ENCODE peak calls at places on chromosomes 3 and 15, in five cellular contexts. P is psoas muscle, X is foreskin keratinocyte, A is fibroblast of lung, H is H9. Q is an unnamed sample.

GRCh38 chr15:62850318-62850717 is 192.2 kb upstream of the TPM1 start:
- DNase-seq in P (no peak), X (no peak), A (no peak), H (no peak), Q (no peak)

GRCh38 chr15:66089049-66089448 is 164.5 kb downstream of the MEGF11 start:
- DNase-seq in P (peak; percentile 64), X (no peak), A (no peak), H (no peak), Q (no peak)

GRCh38 chr3:184357248-184358139 is 3.9 kb downstream of the CLCN2 start:
- DNase-seq in P (no peak), X (no peak), A (no peak), H (peak; percentile 21), Q (no peak)

GRCh38 chr3:196739671-196740475 is at the start of gene PAK2:
- DNase-seq in P (peak; percentile 96), X (peak; percentile 58), A (peak; percentile 85), H (peak; percentile 90), Q (no peak)

GRCh38 chr3:159804726-159805410 is 183.8 kb upstream of the IL12A start:
- DNase-seq in P (peak; percentile 52), X (no peak), A (peak; percentile 87), H (peak; percentile 82), Q (no peak)

GRCh38 chr3:100900671-100901070 is 92.5 kb downstream of the ABI3BP start:
- DNase-seq in P (no peak), X (no peak), A (peak; percentile 14), H (no peak), Q (no peak)

GRCh38 chr3:116741462-116741861 is 31.9 kb downstream of the TUSC7 start:
- DNase-seq in P (no peak), X (no peak), A (no peak), H (no peak), Q (no peak)

GRCh38 chr15:25790003-25790660 is 73.0 kb downstream of the ATP10A start:
- DNase-seq in P (no peak), X (no peak), A (peak; percentile 89), H (no peak), Q (no peak)

GRCh38 chr15:25235391-25235790 is 203.4 kb downstream of the UBE3A start:
- DNase-seq in P (peak; percentile 22), X (no peak), A (no peak), H (no peak), Q (no peak)

GRCh38 chr3:172140499-172141391 is 101.4 kb downstream of the FNDC3B start:
- DNase-seq in P (no peak), X (peak; percentile 91), A (peak; percentile 98), H (no peak), Q (peak; percentile 93)

GRCh38 chr3:123338021-123338619 is 110.8 kb downstream of the ADCY5 start:
- DNase-seq in P (peak; percentile 24), X (no peak), A (no peak), H (no peak), Q (no peak)

GRCh38 chr15:44501768-44502366 is 35.1 kb upstream of the EIF3J start:
- DNase-seq in P (no peak), X (peak; percentile 16), A (peak; percentile 51), H (no peak), Q (no peak)

GRCh38 chr15:53978248-53978906 is at the start of gene UNC13C:
- DNase-seq in P (peak; percentile 75), X (no peak), A (no peak), H (peak; percentile 71), Q (no peak)

GRCh38 chr3:188164248-188164687 is 10.3 kb downstream of the LPP start:
- DNase-seq in P (no peak), X (no peak), A (no peak), H (no peak), Q (peak; percentile 58)

GRCh38 chr3:67863869-67864268 is 209.5 kb upstream of the SUCLG2 start:
- DNase-seq in P (no peak), X (no peak), A (no peak), H (peak; percentile 30), Q (no peak)

GRCh38 chr15:26318689-26319088 is 454.2 kb downstream of the GABRB3 start:
- DNase-seq in P (no peak), X (no peak), A (no peak), H (no peak), Q (no peak)

GRCh38 chr3:128316456-128316855 is 150.2 kb downstream of the DNAJB8 start:
- DNase-seq in P (no peak), X (no peak), A (no peak), H (peak; percentile 17), Q (no peak)

GRCh38 chr15:79738198-79738597 is 158.6 kb downstream of the MTHFS start:
- DNase-seq in P (no peak), X (no peak), A (no peak), H (no peak), Q (no peak)

GRCh38 chr15:40190591-40190990 is 29.7 kb downstream of the BUB1B start:
- DNase-seq in P (no peak), X (peak; percentile 28), A (peak; percentile 75), H (no peak), Q (peak; percentile 3)

GRCh38 chr3:106533097-106533496 is 664.3 kb upstream of the CBLB start:
- DNase-seq in P (no peak), X (no peak), A (no peak), H (no peak), Q (no peak)

GRCh38 chr3:15873415-15873814 is 75.6 kb upstream of the ANKRD28 start:
- DNase-seq in P (no peak), X (no peak), A (no peak), H (no peak), Q (no peak)

GRCh38 chr15:23588268-23588667 is 22.8 kb downstream of the MKRN3 start:
- DNase-seq in P (no peak), X (no peak), A (no peak), H (no peak), Q (no peak)

GRCh38 chr15:85755942-85756341 is 38.8 kb downstream of the KLHL25 start:
- DNase-seq in P (no peak), X (no peak), A (no peak), H (no peak), Q (no peak)

GRCh38 chr15:85504739-85505676 is 124.6 kb downstream of the AKAP13 start:
- DNase-seq in P (no peak), X (no peak), A (peak; percentile 58), H (no peak), Q (no peak)

GRCh38 chr3:43733459-43734384 is 43.0 kb downstream of the ABHD5 start:
- DNase-seq in P (no peak), X (no peak), A (peak; percentile 93), H (peak; percentile 56), Q (no peak)

GRCh38 chr3:105093371-105093770 is 273.3 kb upstream of the ALCAM start:
- DNase-seq in P (no peak), X (no peak), A (no peak), H (no peak), Q (no peak)

GRCh38 chr3:186806173-186807055 is at the start of gene RFC4:
- DNase-seq in P (peak; percentile 91), X (no peak), A (peak; percentile 70), H (peak; percentile 82), Q (no peak)

GRCh38 chr3:101719604-101720185 is 4.7 kb upstream of the CEP97 start:
- DNase-seq in P (no peak), X (no peak), A (no peak), H (no peak), Q (no peak)

DNA sequence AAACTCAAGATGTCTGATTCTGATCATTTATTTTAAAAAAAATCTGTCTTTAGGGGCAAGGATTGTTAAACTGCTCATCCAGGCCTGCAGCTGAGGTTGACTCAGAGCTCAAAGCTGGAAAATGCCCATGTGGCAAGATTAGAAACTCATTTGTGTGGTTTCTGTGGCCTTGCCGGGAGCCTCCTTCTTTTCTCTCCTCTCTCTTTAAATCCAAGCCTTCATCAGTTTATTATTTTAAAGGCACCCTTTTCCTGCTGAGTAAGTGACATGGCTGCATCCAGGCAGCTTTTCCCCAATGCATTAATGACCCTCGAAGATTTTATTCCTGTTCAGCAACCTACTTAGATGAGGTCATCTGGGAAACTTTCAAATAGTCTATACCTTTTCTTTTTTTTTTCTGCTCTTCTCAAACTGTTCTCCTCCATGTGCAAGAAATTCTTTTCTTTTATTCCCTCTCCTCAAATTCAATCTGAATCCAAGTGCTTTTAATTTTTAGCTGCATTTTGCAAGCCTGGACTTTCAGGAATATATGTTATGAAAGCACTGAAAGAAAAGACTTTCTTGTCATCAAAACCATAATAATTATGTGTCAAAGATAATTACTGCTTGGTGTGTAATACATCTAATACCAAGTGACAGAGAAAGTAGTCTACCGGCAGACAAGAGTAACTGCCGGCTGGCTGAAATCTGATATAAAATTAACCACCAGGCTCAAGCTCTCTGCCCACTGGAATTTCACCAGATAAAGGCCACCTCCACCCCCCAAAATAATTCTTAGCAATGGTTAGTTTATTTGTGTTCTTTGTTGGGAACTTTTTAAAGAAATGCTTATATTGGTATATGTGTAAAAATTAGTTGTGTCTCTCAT is 221.1 kb upstream of the CDIN1 start:
- DNase-seq in P (no peak), X (no peak), A (peak; percentile 97), H (no peak), Q (no peak)
- H3K27ac ChIP-seq in P (no peak overlapping the region), X (no peak overlapping the region), A (peak overlapping the region; percentile 81), H (no peak overlapping the region), Q (no peak overlapping the region)

GRCh38 chr3:155554777-155555445 is 190.0 kb downstream of the PLCH1 start:
- DNase-seq in P (no peak), X (no peak), A (no peak), H (no peak), Q (no peak)

GRCh38 chr3:155553800-155554199 is 191.1 kb downstream of the PLCH1 start:
- DNase-seq in P (no peak), X (peak; percentile 15), A (peak; percentile 9), H (no peak), Q (no peak)

GRCh38 chr3:155560135-155560534 is 184.7 kb downstream of the PLCH1 start:
- DNase-seq in P (no peak), X (no peak), A (no peak), H (no peak), Q (no peak)

GRCh38 chr3:155556531-155556930 is 188.3 kb downstream of the PLCH1 start:
- DNase-seq in P (no peak), X (no peak), A (peak; percentile 47), H (no peak), Q (no peak)

DNA sequence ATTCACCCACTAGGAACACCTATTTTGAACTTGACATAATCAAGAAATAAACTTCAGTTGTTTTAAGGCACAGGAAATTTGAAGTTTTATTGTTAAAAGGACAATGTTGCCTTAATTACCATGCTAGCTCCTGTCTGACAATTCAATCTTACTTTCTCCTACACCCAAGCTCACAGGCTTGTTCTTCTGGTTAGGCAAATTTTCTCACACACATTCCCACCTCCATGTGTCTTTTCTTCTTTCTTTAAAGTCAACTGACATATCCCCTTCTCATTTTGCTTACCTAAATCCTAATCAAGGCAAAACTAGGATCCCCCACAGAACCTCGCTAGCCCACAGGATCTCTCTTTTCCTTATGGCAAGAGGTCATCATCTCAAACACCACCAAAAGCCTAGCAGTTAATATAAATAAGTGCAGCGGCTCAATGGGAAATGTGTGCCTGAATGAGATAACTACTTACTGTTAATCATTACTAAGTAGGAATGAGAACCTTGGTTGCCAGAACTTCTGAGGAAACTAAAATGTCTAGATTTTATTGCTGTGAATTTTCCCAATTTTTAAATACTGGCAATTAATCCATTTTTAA is 189.3 kb downstream of the PLCH1 start:
- DNase-seq in P (no peak), X (no peak), A (no peak), H (no peak), Q (no peak)
- H3K27ac ChIP-seq in P (no peak overlapping the region), X (no peak overlapping the region), A (no peak overlapping the region), H (no peak overlapping the region), Q (no peak overlapping the region)

GRCh38 chr15:57005244-57005643 is 86.8 kb downstream of the TCF12 start:
- DNase-seq in P (no peak), X (no peak), A (no peak), H (no peak), Q (no peak)

GRCh38 chr15:57003418-57003817 is 85.0 kb downstream of the TCF12 start:
- DNase-seq in P (no peak), X (no peak), A (peak; percentile 93), H (no peak), Q (no peak)
- H3K27ac ChIP-seq in P (no peak overlapping the region), X (no peak overlapping the region), A (no peak overlapping the region), H (peak overlapping the region; percentile 49), Q (no peak overlapping the region)

GRCh38 chr3:52483577-52484495 is 11.3 kb upstream of the STAB1 start:
- DNase-seq in P (no peak), X (peak; percentile 55), A (peak; percentile 67), H (no peak), Q (peak; percentile 27)
- H3K27ac ChIP-seq in P (peak overlapping the region; percentile 68), X (no peak overlapping the region), A (peak overlapping the region; percentile 61), H (no peak overlapping the region), Q (peak overlapping the region; percentile 47)

Q was measured in epithelial cell of prostate.